ENCODE peak calls at places on chromosomes 1 and 21, in five cellular contexts. Y, A, E, K and F are unnamed samples.

GRCh38 chr1:226541631-226542622 is 6.6 kb upstream of the STUM start:
- DNase-seq in Y (no peak), A (no peak), E (no peak), K (no peak), F (peak)

GRCh38 chr1:16727190-16728111 is 12.9 kb upstream of the RNU1-4 start:
- DNase-seq in Y (peak), A (peak), E (peak), K (peak), F (peak)

GRCh38 chr1:91569411-91570104 is 68.9 kb downstream of the CDC7 start:
- DNase-seq in Y (no peak), A (peak), E (peak), K (no peak), F (peak)

GRCh38 chr1:91803847-91804545 is 82.0 kb downstream of the TGFBR3 start:
- DNase-seq in Y (peak), A (no peak), E (peak), K (peak), F (peak)

GRCh38 chr1:219323426-219323825 is 149.7 kb downstream of the LYPLAL1 start:
- DNase-seq in Y (no peak), A (no peak), E (no peak), K (no peak), F (no peak)

GRCh38 chr1:208374391-208374941 is 130.3 kb upstream of the PLXNA2 start:
- DNase-seq in Y (no peak), A (no peak), E (no peak), K (no peak), F (no peak)

GRCh38 chr1:36645911-36646310 is 163.2 kb upstream of the CSF3R start:
- DNase-seq in Y (no peak), A (no peak), E (no peak), K (no peak), F (no peak)

GRCh38 chr1:198465201-198466144 is 75.0 kb downstream of the ATP6V1G3 start:
- DNase-seq in Y (peak), A (peak), E (peak), K (peak), F (peak)

GRCh38 chr1:184541537-184542152 is 154.8 kb downstream of the C1orf21 start:
- DNase-seq in Y (no peak), A (no peak), E (no peak), K (no peak), F (peak)

GRCh38 chr1:197027359-197027758 is 39.7 kb downstream of the F13B start:
- DNase-seq in Y (no peak), A (no peak), E (no peak), K (no peak), F (peak)

GRCh38 chr1:168273575-168273974 is 7.1 kb upstream of the TBX19 start:
- DNase-seq in Y (no peak), A (peak), E (no peak), K (peak), F (no peak)

GRCh38 chr1:77978293-77978968 is 441 bp downstream of the FUBP1 start:
- DNase-seq in Y (peak), A (peak), E (peak), K (peak), F (peak)

GRCh38 chr21:37870229-37870628 is 46.0 kb downstream of the KCNJ6 start:
- DNase-seq in Y (no peak), A (no peak), E (no peak), K (no peak), F (no peak)

GRCh38 chr1:224640587-224640986 is 24.5 kb downstream of the CNIH3 start:
- DNase-seq in Y (no peak), A (no peak), E (no peak), K (no peak), F (no peak)

GRCh38 chr1:224639426-224639975 is 23.4 kb downstream of the CNIH3 start:
- DNase-seq in Y (no peak), A (no peak), E (no peak), K (no peak), F (no peak)

GRCh38 chr1:224640018-224640417 is 23.9 kb downstream of the CNIH3 start:
- DNase-seq in Y (no peak), A (no peak), E (no peak), K (no peak), F (no peak)

GRCh38 chr1:224643653-224644052 is 27.5 kb downstream of the CNIH3 start:
- DNase-seq in Y (no peak), A (no peak), E (no peak), K (no peak), F (no peak)

DNA sequence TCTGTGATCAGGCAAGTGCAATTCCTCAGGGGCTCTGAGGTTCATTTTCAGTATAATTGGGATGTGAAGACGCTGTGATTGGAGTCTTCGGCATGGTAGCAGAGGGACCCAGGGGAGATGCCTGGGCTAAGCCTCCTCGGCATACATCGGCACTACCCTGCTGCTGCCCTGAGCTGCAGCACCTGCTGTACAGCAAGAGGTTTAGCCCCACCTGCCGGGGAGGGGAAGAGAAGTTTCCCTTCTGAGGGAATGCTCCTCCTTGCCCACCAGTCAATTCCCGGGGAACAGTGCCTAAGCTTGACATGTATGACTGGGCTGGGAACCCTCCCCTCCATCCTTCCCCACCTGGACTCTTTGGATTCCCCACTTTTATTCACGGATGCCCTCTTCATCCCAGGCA is 24.9 kb downstream of the CNIH3 start:
- DNase-seq in Y (peak), A (no peak), E (no peak), K (peak), F (peak)
- TF ChIP-seq CTCF in Y (peak), A (no peak), E (no peak), K (peak), F (peak)

GRCh38 chr1:224328644-224329043 is 1.3 kb downstream of the NVL start:
- DNase-seq in Y (no peak), A (no peak), E (no peak), K (no peak), F (no peak)
- H3K4me3 ChIP-seq in Y (peak), A (peak), E (peak), K (peak), F (peak)

GRCh38 chr1:209900734-209901133 is 37.3 kb upstream of the SYT14 start:
- DNase-seq in Y (no peak), A (peak), E (no peak), K (no peak), F (peak)

GRCh38 chr1:209895709-209896108 is 42.3 kb upstream of the SYT14 start:
- DNase-seq in Y (no peak), A (peak), E (no peak), K (no peak), F (peak)

GRCh38 chr1:209896346-209896745 is 41.7 kb upstream of the SYT14 start:
- DNase-seq in Y (no peak), A (peak), E (no peak), K (no peak), F (no peak)

DNA sequence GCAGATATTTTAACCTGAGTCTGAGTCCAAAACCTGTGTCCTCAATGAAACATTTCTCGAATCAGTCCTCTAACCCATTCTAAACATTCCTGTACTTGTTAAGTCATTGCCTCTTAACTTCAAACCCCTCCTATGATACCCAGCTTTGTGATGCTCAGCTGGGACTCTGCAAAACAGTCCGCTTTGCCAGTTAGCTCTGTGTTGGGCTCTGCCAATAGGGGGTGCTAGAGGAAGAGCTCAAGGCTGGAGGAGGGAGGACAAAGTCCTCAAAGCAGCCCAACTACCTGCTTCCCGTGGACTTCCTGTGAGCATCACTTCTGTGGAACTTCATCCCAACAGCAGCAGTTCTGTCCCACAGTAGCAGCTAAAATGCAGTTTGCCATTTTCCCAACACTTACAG is 38.1 kb upstream of the SYT14 start:
- DNase-seq in Y (peak), A (no peak), E (peak), K (peak), F (no peak)
- TF ChIP-seq CTCF in Y (peak), A (peak), E (peak), K (peak), F (no peak)

GRCh38 chr1:205286335-205286950 is 35.1 kb downstream of the NUAK2 start:
- DNase-seq in Y (peak), A (peak), E (peak), K (peak), F (peak)
- H3K4me3 ChIP-seq in Y (peak), A (no peak), E (no peak), K (peak), F (no peak)

GRCh38 chr1:192610114-192610958 is 25.6 kb upstream of the RGS13 start:
- DNase-seq in Y (peak), A (peak), E (peak), K (peak), F (peak)
- TF ChIP-seq CTCF in Y (peak), A (peak), E (peak), K (peak), F (peak)

GRCh38 chr1:9289724-9290493 is 2.8 kb upstream of the SPSB1 start:
- DNase-seq in Y (no peak), A (peak), E (peak), K (no peak), F (peak)

GRCh38 chr1:9293241-9293511 is 482 bp downstream of the SPSB1 start:
- DNase-seq in Y (no peak), A (no peak), E (no peak), K (no peak), F (no peak)

GRCh38 chr1:9293512-9294439 is 1.1 kb downstream of the SPSB1 start:
- DNase-seq in Y (peak), A (peak), E (peak), K (peak), F (peak)

GRCh38 chr1:9292361-9293240 is at the start of gene SPSB1:
- DNase-seq in Y (peak), A (peak), E (peak), K (peak), F (peak)

GRCh38 chr1:9291914-9292360 is 757 bp upstream of the SPSB1 start:
- DNase-seq in Y (no peak), A (peak), E (no peak), K (no peak), F (peak)
- H3K4me3 ChIP-seq in Y (no peak), A (peak), E (no peak), K (no peak), F (peak)